ENCODE peak calls at places on chromosome 4, in four cellular contexts. L is K562, V is GM12878, Y is GM12891. I is an unnamed sample.

GRCh38 chr4:10753856-10754384 is 69.4 kb upstream of the CLNK start:
- DNase-seq in L (no peak), V (no peak), Y (no peak), I (no peak)

GRCh38 chr4:129358571-129358970 is 262.6 kb downstream of the C4orf33 start:
- DNase-seq in L (no peak), V (no peak), Y (no peak), I (no peak)

GRCh38 chr4:153207027-153207426 is 2.8 kb downstream of the TRIM2 start:
- DNase-seq in L (no peak), V (no peak), Y (no peak), I (no peak)

GRCh38 chr4:181618896-181619295 is 624.3 kb upstream of the TENM3 start:
- DNase-seq in L (no peak), V (no peak), Y (no peak), I (no peak)

GRCh38 chr4:8728536-8729407 is 136.2 kb downstream of the CPZ start:
- DNase-seq in L (no peak), V (no peak), Y (peak; percentile 10), I (no peak)

GRCh38 chr4:65600656-65601055 is 69.6 kb downstream of the EPHA5 start:
- DNase-seq in L (no peak), V (no peak), Y (no peak), I (no peak)

GRCh38 chr4:114286275-114286674 is 306.8 kb upstream of the ARSJ start:
- DNase-seq in L (no peak), V (no peak), Y (no peak), I (no peak)

GRCh38 chr4:72302981-72303704 is 265.9 kb downstream of the ADAMTS3 start:
- DNase-seq in L (peak; percentile 54), V (no peak), Y (no peak), I (peak; percentile 12)

GRCh38 chr4:151522790-151523332 is 113.9 kb downstream of the FHIP1A start:
- DNase-seq in L (no peak), V (no peak), Y (no peak), I (no peak)

GRCh38 chr4:107519057-107519456 is 201.0 kb downstream of the PAPSS1 start:
- DNase-seq in L (no peak), V (no peak), Y (no peak), I (no peak)

GRCh38 chr4:110020139-110020538 is 107.5 kb downstream of the EGF start:
- DNase-seq in L (no peak), V (no peak), Y (no peak), I (no peak)
- TF ChIP-seq SPI1 in L (no peak), V (no peak), Y (no peak), I (no peak)

DNA sequence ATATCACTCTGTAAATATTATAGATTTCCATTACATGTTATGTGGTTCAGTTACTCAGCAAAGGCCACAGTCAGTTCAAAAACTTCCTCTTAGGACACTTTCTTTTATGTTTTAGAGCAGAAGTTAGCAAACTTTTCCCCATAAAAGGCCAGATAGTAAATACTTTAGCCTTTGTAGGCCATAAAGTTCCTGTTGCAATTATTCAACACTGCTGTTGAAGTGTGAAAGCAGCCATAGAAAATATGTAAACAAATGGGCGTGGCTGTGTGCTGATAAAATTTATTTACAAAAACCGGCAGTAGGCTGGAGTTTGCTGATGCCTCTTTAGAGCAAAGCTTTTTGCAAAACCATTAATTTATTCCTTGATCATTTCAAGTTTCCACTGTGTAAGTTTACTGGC is 217.9 kb downstream of the ANTXR2 start:
- DNase-seq in L (no peak), V (no peak), Y (no peak), I (no peak)
- TF ChIP-seq SPI1 in L (no peak), V (no peak), Y (no peak), I (no peak)

GRCh38 chr4:47972721-47973120 is 43.8 kb downstream of the CNGA1 start:
- DNase-seq in L (no peak), V (no peak), Y (no peak), I (no peak)

GRCh38 chr4:47968847-47969246 is 47.6 kb downstream of the CNGA1 start:
- DNase-seq in L (no peak), V (no peak), Y (no peak), I (no peak)

GRCh38 chr4:47972181-47972580 is 44.3 kb downstream of the CNGA1 start:
- DNase-seq in L (no peak), V (peak; percentile 9), Y (no peak), I (peak; percentile 27)
- TF ChIP-seq SPI1 in L (no peak), V (peak; percentile 32), Y (peak; percentile 74), I (no peak)

GRCh38 chr4:1520145-1520661 is 114.0 kb upstream of the NKX1-1 start:
- DNase-seq in L (peak; percentile 37), V (no peak), Y (no peak), I (no peak)
- TF ChIP-seq SPI1 in L (peak; percentile 40), V (no peak), Y (no peak), I (no peak)

DNA sequence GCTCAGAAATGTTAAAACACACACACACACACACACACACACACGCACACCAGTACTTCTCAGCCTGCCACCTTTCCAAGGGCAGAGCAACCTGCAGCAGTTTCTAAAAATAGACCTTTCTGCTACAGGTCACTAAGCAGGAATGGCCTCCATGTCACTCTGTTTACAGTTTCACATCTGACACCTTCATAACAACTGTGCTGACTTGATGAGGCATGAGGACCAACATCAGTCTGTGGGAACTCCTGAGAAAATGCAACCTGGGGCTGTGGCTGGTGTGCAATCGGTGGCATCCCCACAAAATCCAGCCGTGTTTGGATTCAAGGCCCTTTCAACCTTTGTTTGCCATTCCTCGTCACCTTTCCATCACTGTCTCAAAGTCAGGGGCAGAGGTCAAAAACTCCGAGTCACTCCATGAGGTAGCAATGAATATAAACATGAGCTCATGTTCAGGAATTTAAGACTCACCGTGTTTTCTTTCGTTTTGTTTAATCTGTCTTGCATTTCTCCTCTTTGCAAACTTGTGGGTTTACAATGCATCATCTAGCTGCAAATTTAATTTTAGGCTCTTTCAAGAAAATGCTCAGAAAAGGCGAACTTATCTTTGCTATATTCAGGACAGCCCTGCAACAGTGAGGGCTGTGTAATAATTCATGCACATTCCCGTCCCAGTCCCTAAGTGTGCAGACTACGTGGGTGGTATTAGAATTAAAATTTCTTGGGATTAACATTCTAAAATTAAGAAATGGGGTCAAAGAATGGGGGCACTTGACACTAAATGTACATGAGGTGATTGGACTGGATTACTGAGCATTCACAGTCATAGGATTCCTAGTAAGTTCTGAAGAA is 135.3 kb downstream of the SHROOM3 start:
- DNase-seq in L (no peak), V (no peak), Y (no peak), I (no peak)
- TF ChIP-seq SPI1 in L (no peak), V (no peak), Y (no peak), I (no peak)

GRCh38 chr4:658031-658667 is 15.9 kb downstream of the ATP5ME start:
- DNase-seq in L (no peak), V (no peak), Y (no peak), I (no peak)
- TF ChIP-seq SPI1 in L (no peak), V (no peak), Y (no peak), I (no peak)

DNA sequence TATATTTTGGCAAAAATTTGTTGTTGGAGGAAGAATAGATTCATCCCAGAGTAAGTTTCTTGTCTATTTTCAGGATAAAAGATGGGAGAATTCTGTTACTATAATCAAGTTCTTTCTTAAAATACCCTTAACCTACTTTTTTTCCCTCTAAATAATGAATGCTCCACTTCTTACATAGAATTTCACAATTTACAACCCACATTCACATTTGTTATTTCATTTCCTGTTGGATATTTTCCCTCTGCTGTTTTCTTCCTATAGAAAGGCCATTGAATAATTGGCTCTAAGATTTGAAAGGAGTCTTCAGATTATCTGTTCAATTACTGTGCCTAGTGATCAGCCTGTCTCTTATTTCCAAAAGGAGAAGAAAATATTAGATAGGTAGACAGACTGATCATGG is 79.6 kb downstream of the CPE start:
- DNase-seq in L (no peak), V (no peak), Y (no peak), I (no peak)
- TF ChIP-seq SPI1 in L (no peak), V (no peak), Y (no peak), I (no peak)

GRCh38 chr4:156169861-156170260 is 216.2 kb upstream of the CTSO start:
- DNase-seq in L (no peak), V (no peak), Y (no peak), I (no peak)

GRCh38 chr4:156173481-156173880 is 219.8 kb upstream of the CTSO start:
- DNase-seq in L (no peak), V (no peak), Y (no peak), I (no peak)

GRCh38 chr4:156173937-156174336 is 220.3 kb upstream of the CTSO start:
- DNase-seq in L (no peak), V (no peak), Y (no peak), I (no peak)

GRCh38 chr4:156168288-156168687 is 214.6 kb upstream of the CTSO start:
- DNase-seq in L (no peak), V (no peak), Y (no peak), I (no peak)

GRCh38 chr4:156169011-156169410 is 215.3 kb upstream of the CTSO start:
- DNase-seq in L (no peak), V (no peak), Y (no peak), I (peak; percentile 4)
- TF ChIP-seq SPI1 in L (no peak), V (no peak), Y (no peak), I (no peak)

GRCh38 chr4:154908168-154908567 is 127.1 kb downstream of the RBM46 start:
- DNase-seq in L (no peak), V (no peak), Y (no peak), I (no peak)
- TF ChIP-seq SPI1 in L (no peak), V (no peak), Y (no peak), I (no peak)

I was measured in HL-60.